ENCODE peak calls at places on chromosomes 3 and 15, in seven cellular contexts. N is GM12878, Z is IMR-90, J is K562, K is SK-N-SH, E is HepG2, D is H1. O is an unnamed sample. For H3K4me1, the result is how much of the 10 kb centered on the place peaks cover.

GRCh38 chr3:4850211-4850927 is 128.9 kb upstream of the BHLHE40 start:
- DNase-seq in N (peak), Z (no peak), J (no peak), K (no peak), E (no peak), D (no peak), O (no peak)

GRCh38 chr3:38634133-38634532 is 15.4 kb downstream of the SCN5A start:
- DNase-seq in N (no peak), Z (peak), J (no peak), K (no peak), E (peak), D (no peak), O (no peak)

GRCh38 chr15:70765504-70766281 is 2.3 kb upstream of the UACA start:
- DNase-seq in N (no peak), Z (peak), J (no peak), K (no peak), E (no peak), D (no peak), O (no peak)

GRCh38 chr3:28042707-28043106 is 198.7 kb upstream of the CMC1 start:
- DNase-seq in N (no peak), Z (no peak), J (no peak), K (no peak), E (no peak), D (no peak), O (no peak)

GRCh38 chr15:41340189-41340695 is 7.6 kb downstream of the NUSAP1 start:
- DNase-seq in N (no peak), Z (no peak), J (peak), K (no peak), E (no peak), D (no peak), O (no peak)

GRCh38 chr3:197713477-197713822 is 23.3 kb downstream of the RUBCN start:
- DNase-seq in N (no peak), Z (no peak), J (no peak), K (no peak), E (no peak), D (no peak), O (no peak)

GRCh38 chr3:73563896-73564582 is 60.7 kb downstream of the PDZRN3 start:
- DNase-seq in N (no peak), Z (peak), J (no peak), K (no peak), E (no peak), D (no peak), O (no peak)

GRCh38 chr15:47908950-47909670 is 191.8 kb downstream of the SEMA6D start:
- DNase-seq in N (no peak), Z (no peak), J (no peak), K (no peak), E (no peak), D (no peak), O (no peak)

GRCh38 chr3:13866406-13866965 is 13.4 kb downstream of the WNT7A start:
- DNase-seq in N (no peak), Z (no peak), J (no peak), K (no peak), E (no peak), D (no peak), O (no peak)

GRCh38 chr3:144521131-144521530 is 549.5 kb downstream of the DIPK2A start:
- DNase-seq in N (no peak), Z (no peak), J (no peak), K (no peak), E (no peak), D (no peak), O (no peak)

GRCh38 chr3:52520716-52521487 is 12.8 kb downstream of the NT5DC2 start:
- DNase-seq in N (no peak), Z (no peak), J (no peak), K (no peak), E (no peak), D (no peak), O (no peak)

GRCh38 chr3:67109651-67110204 is 111.6 kb downstream of the KBTBD8 start:
- DNase-seq in N (no peak), Z (peak), J (peak), K (peak), E (peak), D (no peak), O (peak)
- TF ChIP-seq USF2 in N (no peak), Z (no peak), J (no peak), K (no peak), E (no peak), D (no peak), O (no peak)

GRCh38 chr15:39592500-39592899 is 11.6 kb downstream of the THBS1 start:
- DNase-seq in N (no peak), Z (peak), J (no peak), K (no peak), E (no peak), D (no peak), O (no peak)
- H3K4me1 ChIP-seq in N (under half), Z (under half), J (under half), K (under half), E (under half), D (under half), O (under half)

GRCh38 chr3:9402410-9403228 is 5.2 kb downstream of the SETD5 start:
- DNase-seq in N (no peak), Z (peak), J (peak), K (peak), E (peak), D (peak), O (peak)
- TF ChIP-seq USF2 in N (no peak), Z (no peak), J (no peak), K (no peak), E (no peak), D (no peak), O (no peak)

GRCh38 chr3:159380891-159381290 is 579.0 kb downstream of the MFSD1 start:
- DNase-seq in N (no peak), Z (no peak), J (no peak), K (no peak), E (no peak), D (no peak), O (no peak)

DNA sequence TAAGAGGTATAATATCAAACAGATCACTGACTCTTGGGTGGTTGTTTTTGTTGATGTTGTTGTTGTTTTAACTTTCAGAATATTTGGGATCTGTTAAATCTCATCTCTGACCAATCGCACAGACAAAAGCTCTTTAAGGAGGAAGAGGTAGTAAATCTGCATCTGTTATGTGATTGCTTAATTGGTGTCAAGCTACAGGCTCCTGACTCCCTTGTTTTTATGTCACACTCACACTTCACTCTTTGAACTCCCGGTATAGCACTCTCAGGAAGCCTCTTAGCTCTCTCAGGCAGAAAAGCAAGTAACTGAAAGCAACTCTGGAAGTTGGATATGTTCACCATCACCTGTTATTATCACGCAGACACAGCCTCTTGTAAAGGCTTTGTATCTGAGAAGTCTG is 576.5 kb downstream of the MFSD1 start:
- DNase-seq in N (no peak), Z (no peak), J (no peak), K (no peak), E (no peak), D (no peak), O (no peak)
- H3K4me1 ChIP-seq in N (under half), Z (under half), J (under half), K (under half), E (under half), D (under half), O (under half)

DNA sequence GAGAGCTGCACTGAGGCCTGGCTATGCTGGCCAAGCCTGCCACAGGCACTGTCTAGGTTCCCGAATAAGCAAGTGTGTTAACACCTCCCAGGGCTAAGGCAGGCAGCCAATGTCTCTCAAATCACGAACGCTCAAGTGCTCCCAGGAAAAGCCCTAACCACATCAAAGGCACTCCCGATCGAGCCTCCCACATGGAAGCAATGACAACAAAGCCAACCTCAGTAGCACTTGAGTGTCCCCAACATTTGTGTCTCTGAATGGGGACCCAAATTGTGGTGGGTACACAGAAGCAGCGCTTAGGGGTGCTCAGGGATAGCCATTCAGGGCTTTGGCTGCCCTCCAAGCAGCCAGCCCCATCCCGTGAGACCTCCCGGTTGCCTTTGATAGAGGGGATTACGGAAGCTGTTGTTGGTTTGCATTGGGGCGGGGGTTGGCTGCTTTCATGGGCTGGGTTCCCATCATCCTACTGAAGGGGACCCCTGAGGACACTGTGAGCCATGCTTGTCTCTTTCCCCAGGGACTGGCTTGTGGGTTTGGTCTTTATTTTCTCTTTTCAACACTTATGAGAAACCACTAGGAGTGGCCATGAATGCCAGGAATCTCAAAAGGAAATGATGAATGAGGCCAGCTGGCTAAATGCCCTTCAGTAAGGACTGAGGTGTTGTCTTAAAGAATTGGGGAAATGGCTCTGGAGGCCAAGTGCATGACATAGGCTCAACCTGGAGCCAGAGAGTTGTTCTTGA is 234.1 kb upstream of the FEZF2 start:
- DNase-seq in N (no peak), Z (peak), J (no peak), K (no peak), E (no peak), D (no peak), O (no peak)
- TF ChIP-seq USF2 in N (no peak), Z (no peak), J (no peak), K (no peak), E (no peak), D (no peak), O (no peak)

O was measured in A549.